ENCODE peak calls at places on chromosomes 12 and 14, in four cellular contexts. One of them, this sample, is unnamed.

GRCh38 chr12:114990396-114990795 is 306.4 kb upstream of the TBX3 start:
- DNase-seq in upper lobe of right lung: no peak
- DNase-seq in right lobe of liver: no peak
- DNase-seq in heart right ventricle: no peak
- DNase-seq in this sample: no peak

GRCh38 chr12:59079472-59079871 is 159.2 kb upstream of the LRIG3 start:
- DNase-seq in upper lobe of right lung: no peak
- DNase-seq in heart right ventricle: no peak
- DNase-seq in right lobe of liver: no peak
- DNase-seq in this sample: no peak

GRCh38 chr12:57231276-57232021 is 1.9 kb downstream of the SHMT2 start:
- DNase-seq in heart right ventricle: no peak
- DNase-seq in upper lobe of right lung: no peak
- DNase-seq in right lobe of liver: no peak
- DNase-seq in this sample: no peak

GRCh38 chr12:40216516-40217288 is 8.1 kb upstream of the LRRK2 start:
- DNase-seq in upper lobe of right lung: no peak
- DNase-seq in right lobe of liver: no peak
- DNase-seq in heart right ventricle: no peak
- DNase-seq in this sample: no peak

GRCh38 chr12:78933014-78933413 is 68.4 kb downstream of the SYT1 start:
- DNase-seq in heart right ventricle: no peak
- DNase-seq in upper lobe of right lung: no peak
- DNase-seq in right lobe of liver: no peak
- DNase-seq in this sample: no peak

GRCh38 chr12:67508830-67509229 is 139.7 kb upstream of the DYRK2 start:
- DNase-seq in heart right ventricle: no peak
- DNase-seq in right lobe of liver: no peak
- DNase-seq in upper lobe of right lung: no peak
- DNase-seq in this sample: no peak

GRCh38 chr14:33567003-33567735 is 383.7 kb downstream of the EGLN3 start:
- DNase-seq in right lobe of liver: no peak
- DNase-seq in heart right ventricle: no peak
- DNase-seq in upper lobe of right lung: no peak
- DNase-seq in this sample: no peak

GRCh38 chr14:92425101-92425500 is 88.5 kb upstream of the RIN3 start:
- DNase-seq in heart right ventricle: no peak
- DNase-seq in upper lobe of right lung: no peak
- DNase-seq in right lobe of liver: no peak
- DNase-seq in this sample: no peak

GRCh38 chr14:26851793-26852192 is 254.0 kb upstream of the NOVA1 start:
- DNase-seq in heart right ventricle: no peak
- DNase-seq in right lobe of liver: no peak
- DNase-seq in upper lobe of right lung: no peak
- DNase-seq in this sample: no peak

GRCh38 chr12:124039276-124039675 is 66.3 kb downstream of the ZNF664 start:
- DNase-seq in upper lobe of right lung: no peak
- DNase-seq in right lobe of liver: no peak
- DNase-seq in heart right ventricle: no peak
- DNase-seq in this sample: peak; percentile 26

DNA sequence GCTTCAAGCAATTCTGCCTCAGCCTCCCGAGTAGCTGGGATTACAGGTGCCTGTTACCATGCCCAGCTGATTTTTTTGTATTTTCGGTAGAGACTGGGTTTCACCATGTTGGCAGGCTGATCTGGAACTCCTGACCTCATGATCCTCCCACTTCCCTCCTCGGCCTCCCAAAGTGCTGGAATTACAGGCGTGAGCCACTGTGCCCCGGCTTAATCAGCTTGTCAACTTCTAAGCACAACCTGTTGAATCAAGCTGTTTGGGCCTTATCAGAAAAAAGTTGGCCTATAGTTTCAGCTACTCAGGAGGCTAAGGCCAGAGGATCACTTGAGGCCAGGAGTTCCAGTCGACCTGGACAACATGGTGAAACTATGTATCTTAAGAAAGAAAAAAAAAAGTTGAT is 7.9 kb downstream of the MARK3 start:
- DNase-seq in right lobe of liver: no peak
- DNase-seq in upper lobe of right lung: no peak
- DNase-seq in heart right ventricle: no peak
- DNase-seq in this sample: no peak
- H3K4me1 ChIP-seq in right lobe of liver: peaks cover 45% of the 10 kb centered on the region
- H3K4me1 ChIP-seq in upper lobe of right lung: peaks cover 89% of the 10 kb centered on the region
- H3K4me1 ChIP-seq in heart right ventricle: peaks cover 96% of the 10 kb centered on the region
- H3K4me1 ChIP-seq in this sample: no peaks in the 10 kb centered on the region

GRCh38 chr12:47206450-47206830 is 126.7 kb upstream of the AMIGO2 start:
- DNase-seq in heart right ventricle: no peak
- DNase-seq in right lobe of liver: no peak
- DNase-seq in upper lobe of right lung: no peak
- DNase-seq in this sample: no peak
- H3K4me1 ChIP-seq in heart right ventricle: no peaks in the 10 kb centered on the region
- H3K4me1 ChIP-seq in right lobe of liver: no peaks in the 10 kb centered on the region
- H3K4me1 ChIP-seq in upper lobe of right lung: peaks cover 22% of the 10 kb centered on the region
- H3K4me1 ChIP-seq in this sample: no peaks in the 10 kb centered on the region

DNA sequence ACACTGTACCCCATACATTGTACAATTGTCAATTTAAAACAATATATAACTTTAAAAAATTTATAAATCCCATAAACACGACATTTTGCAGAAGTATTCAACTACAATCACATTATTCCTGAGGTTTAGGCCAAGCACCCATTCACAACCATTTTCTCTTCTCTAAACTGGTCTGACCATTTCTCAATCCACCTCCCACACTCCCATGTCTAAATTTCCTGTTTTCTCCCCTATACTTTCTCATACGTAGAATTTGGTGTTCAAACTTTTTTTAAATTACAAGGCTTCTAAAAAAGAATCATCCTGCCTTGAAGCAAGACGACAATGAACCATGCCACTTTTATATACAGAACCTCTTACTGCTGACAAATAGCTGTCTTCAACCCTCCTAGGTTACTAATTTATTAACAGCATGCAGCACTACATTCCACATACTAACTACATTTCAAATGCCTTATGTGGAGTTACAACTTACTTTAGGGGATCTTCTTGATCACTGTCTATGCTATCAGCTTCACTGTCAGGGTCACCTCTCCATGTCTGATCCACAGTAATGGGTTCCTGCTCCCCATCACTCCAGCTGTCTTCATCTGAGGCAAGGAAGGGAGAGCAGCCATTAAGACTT is 3.4 kb downstream of the KANSL2 start:
- DNase-seq in upper lobe of right lung: no peak
- DNase-seq in heart right ventricle: no peak
- DNase-seq in right lobe of liver: no peak
- DNase-seq in this sample: no peak
- H3K4me1 ChIP-seq in upper lobe of right lung: peaks cover 42% of the 10 kb centered on the region
- H3K4me1 ChIP-seq in heart right ventricle: peaks cover 64% of the 10 kb centered on the region
- H3K4me1 ChIP-seq in right lobe of liver: peaks cover 29% of the 10 kb centered on the region
- H3K4me1 ChIP-seq in this sample: peaks cover 5% of the 10 kb centered on the region

GRCh38 chr14:75442642-75443041 is 14.8 kb downstream of the JDP2 start:
- DNase-seq in upper lobe of right lung: no peak
- DNase-seq in heart right ventricle: no peak
- DNase-seq in right lobe of liver: no peak
- DNase-seq in this sample: no peak

GRCh38 chr14:75441731-75442130 is 13.9 kb downstream of the JDP2 start:
- DNase-seq in right lobe of liver: no peak
- DNase-seq in heart right ventricle: no peak
- DNase-seq in upper lobe of right lung: no peak
- DNase-seq in this sample: no peak

GRCh38 chr14:75443203-75443969 is 15.6 kb downstream of the JDP2 start:
- DNase-seq in right lobe of liver: no peak
- DNase-seq in upper lobe of right lung: no peak
- DNase-seq in heart right ventricle: no peak
- DNase-seq in this sample: no peak

GRCh38 chr14:75440733-75441474 is 13.1 kb downstream of the JDP2 start:
- DNase-seq in right lobe of liver: peak; percentile 51
- DNase-seq in heart right ventricle: peak; percentile 51
- DNase-seq in upper lobe of right lung: no peak
- DNase-seq in this sample: no peak

GRCh38 chr14:75442166-75442565 is 14.3 kb downstream of the JDP2 start:
- DNase-seq in heart right ventricle: no peak
- DNase-seq in right lobe of liver: no peak
- DNase-seq in upper lobe of right lung: no peak
- DNase-seq in this sample: no peak
- H3K4me1 ChIP-seq in heart right ventricle: peaks cover 53% of the 10 kb centered on the region
- H3K4me1 ChIP-seq in right lobe of liver: peaks cover 20% of the 10 kb centered on the region
- H3K4me1 ChIP-seq in upper lobe of right lung: peaks cover 42% of the 10 kb centered on the region
- H3K4me1 ChIP-seq in this sample: peaks cover 5% of the 10 kb centered on the region

DNA sequence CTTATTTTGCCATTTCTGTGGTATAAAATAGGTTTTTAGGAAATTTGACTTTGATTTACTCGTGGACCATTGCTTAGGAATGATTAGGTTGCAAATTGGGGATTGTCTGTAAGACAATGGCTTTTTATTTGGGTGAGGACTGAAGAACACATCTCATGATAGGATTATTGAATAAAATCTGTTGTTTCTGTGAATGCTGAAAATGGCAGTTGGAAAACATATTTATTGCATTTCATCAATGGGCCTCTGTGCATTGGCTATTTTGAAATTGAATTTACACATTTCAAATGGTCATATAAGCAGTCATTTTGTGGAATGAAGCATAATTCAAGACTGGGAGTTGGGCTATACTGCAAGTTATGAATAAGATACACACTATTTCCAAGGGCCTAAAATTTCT is 46.0 kb downstream of the FGD4 start:
- DNase-seq in heart right ventricle: no peak
- DNase-seq in right lobe of liver: no peak
- DNase-seq in upper lobe of right lung: no peak
- DNase-seq in this sample: no peak
- H3K4me1 ChIP-seq in heart right ventricle: peaks cover 16% of the 10 kb centered on the region
- H3K4me1 ChIP-seq in right lobe of liver: no peaks in the 10 kb centered on the region
- H3K4me1 ChIP-seq in upper lobe of right lung: peaks cover 8% of the 10 kb centered on the region
- H3K4me1 ChIP-seq in this sample: peaks cover 27% of the 10 kb centered on the region

GRCh38 chr12:116153096-116153495 is 124.4 kb downstream of the MED13L start:
- DNase-seq in upper lobe of right lung: no peak
- DNase-seq in heart right ventricle: no peak
- DNase-seq in right lobe of liver: no peak
- DNase-seq in this sample: no peak
- H3K4me1 ChIP-seq in upper lobe of right lung: peaks cover 37% of the 10 kb centered on the region
- H3K4me1 ChIP-seq in heart right ventricle: peaks cover 57% of the 10 kb centered on the region
- H3K4me1 ChIP-seq in right lobe of liver: peaks cover 36% of the 10 kb centered on the region
- H3K4me1 ChIP-seq in this sample: peaks cover 39% of the 10 kb centered on the region

DNA sequence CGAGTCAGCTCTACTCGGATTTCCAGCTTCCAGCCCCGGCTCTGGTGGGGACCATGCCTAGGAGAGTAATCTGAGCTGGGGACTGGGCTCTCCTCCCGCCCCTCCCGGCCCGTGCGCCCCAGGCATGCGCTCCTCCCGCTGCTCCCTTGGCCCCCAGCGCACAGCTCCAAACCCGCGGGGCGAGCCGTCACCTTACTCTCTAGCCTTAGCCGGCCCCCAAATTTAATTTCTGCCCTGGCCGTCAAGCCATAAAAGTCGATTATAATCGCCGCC is 41.7 kb upstream of the CAPRIN2 start:
- DNase-seq in heart right ventricle: peak; percentile 21
- DNase-seq in upper lobe of right lung: no peak
- DNase-seq in right lobe of liver: no peak
- DNase-seq in this sample: peak; percentile 79
- H3K4me1 ChIP-seq in heart right ventricle: peaks cover 15% of the 10 kb centered on the region
- H3K4me1 ChIP-seq in upper lobe of right lung: peaks cover 4% of the 10 kb centered on the region
- H3K4me1 ChIP-seq in right lobe of liver: no peaks in the 10 kb centered on the region
- H3K4me1 ChIP-seq in this sample: no peaks in the 10 kb centered on the region

GRCh38 chr12:23708185-23708837 is 241.2 kb downstream of the SOX5 start:
- DNase-seq in heart right ventricle: no peak
- DNase-seq in right lobe of liver: no peak
- DNase-seq in upper lobe of right lung: no peak
- DNase-seq in this sample: no peak
- H3K4me1 ChIP-seq in heart right ventricle: no peaks in the 10 kb centered on the region
- H3K4me1 ChIP-seq in right lobe of liver: no peaks in the 10 kb centered on the region
- H3K4me1 ChIP-seq in upper lobe of right lung: no peaks in the 10 kb centered on the region
- H3K4me1 ChIP-seq in this sample: no peaks in the 10 kb centered on the region

GRCh38 chr12:45629292-45629691 is 100.2 kb upstream of the ARID2 start:
- DNase-seq in heart right ventricle: no peak
- DNase-seq in upper lobe of right lung: no peak
- DNase-seq in right lobe of liver: no peak
- DNase-seq in this sample: no peak

GRCh38 chr12:45638386-45638785 is 91.1 kb upstream of the ARID2 start:
- DNase-seq in upper lobe of right lung: no peak
- DNase-seq in heart right ventricle: no peak
- DNase-seq in right lobe of liver: no peak
- DNase-seq in this sample: no peak

GRCh38 chr12:45637706-45638105 is 91.8 kb upstream of the ARID2 start:
- DNase-seq in upper lobe of right lung: no peak
- DNase-seq in heart right ventricle: no peak
- DNase-seq in right lobe of liver: no peak
- DNase-seq in this sample: no peak

GRCh38 chr12:45634273-45634917 is 95.1 kb upstream of the ARID2 start:
- DNase-seq in heart right ventricle: no peak
- DNase-seq in upper lobe of right lung: no peak
- DNase-seq in right lobe of liver: no peak
- DNase-seq in this sample: no peak

GRCh38 chr12:45633733-45634132 is 95.8 kb upstream of the ARID2 start:
- DNase-seq in heart right ventricle: no peak
- DNase-seq in right lobe of liver: no peak
- DNase-seq in upper lobe of right lung: no peak
- DNase-seq in this sample: no peak
- H3K4me1 ChIP-seq in heart right ventricle: no peaks in the 10 kb centered on the region
- H3K4me1 ChIP-seq in right lobe of liver: peaks cover 6% of the 10 kb centered on the region
- H3K4me1 ChIP-seq in upper lobe of right lung: no peaks in the 10 kb centered on the region
- H3K4me1 ChIP-seq in this sample: no peaks in the 10 kb centered on the region